ENCODE peak calls at places on chromosomes 16 and 17, in eight cellular contexts. One of them, this sample, is unnamed.
A peak's percentile ranks its signal among the peaks of the same experiment; 100 is the strongest.

GRCh38 chr17:34413443-34414076 is 50.5 kb upstream of the CCL1 start:
- DNase-seq in osteoblast: no peak
- DNase-seq in kidney tubule cell: no peak
- DNase-seq in skeletal muscle cell: no peak
- DNase-seq in activated effector memory CD4-positive, alpha-beta T cell treated with anti-CD3 and anti-CD28 coated beads, Interleukin-2, amount 50 U/mL, for 16 hours: no peak
- DNase-seq in right cardiac atrium: no peak
- DNase-seq in cardiac fibroblast: peak; percentile 10
- DNase-seq in midbrain: no peak
- DNase-seq in this sample: no peak

GRCh38 chr16:31361201-31362110 is 6.5 kb downstream of the ITGAX start:
- DNase-seq in osteoblast: no peak
- DNase-seq in kidney tubule cell: no peak
- DNase-seq in skeletal muscle cell: no peak
- DNase-seq in activated effector memory CD4-positive, alpha-beta T cell treated with anti-CD3 and anti-CD28 coated beads, Interleukin-2, amount 50 U/mL, for 16 hours: no peak
- DNase-seq in right cardiac atrium: no peak
- DNase-seq in cardiac fibroblast: no peak
- DNase-seq in midbrain: no peak
- DNase-seq in this sample: no peak

GRCh38 chr17:5676012-5676411 is 91.7 kb upstream of the NLRP1 start:
- DNase-seq in osteoblast: no peak
- DNase-seq in kidney tubule cell: peak; percentile 34
- DNase-seq in skeletal muscle cell: no peak
- DNase-seq in activated effector memory CD4-positive, alpha-beta T cell treated with anti-CD3 and anti-CD28 coated beads, Interleukin-2, amount 50 U/mL, for 16 hours: no peak
- DNase-seq in right cardiac atrium: no peak
- DNase-seq in cardiac fibroblast: no peak
- DNase-seq in midbrain: no peak
- DNase-seq in this sample: no peak

GRCh38 chr16:13453938-13454553 is 465.9 kb upstream of the ERCC4 start:
- DNase-seq in osteoblast: no peak
- DNase-seq in kidney tubule cell: peak; percentile 66
- DNase-seq in skeletal muscle cell: no peak
- DNase-seq in activated effector memory CD4-positive, alpha-beta T cell treated with anti-CD3 and anti-CD28 coated beads, Interleukin-2, amount 50 U/mL, for 16 hours: no peak
- DNase-seq in right cardiac atrium: no peak
- DNase-seq in cardiac fibroblast: peak; percentile 10
- DNase-seq in midbrain: peak; percentile 41
- DNase-seq in this sample: peak; percentile 34

GRCh38 chr16:30985401-30986128 is 558 bp downstream of the HSD3B7 start:
- DNase-seq in osteoblast: no peak
- DNase-seq in kidney tubule cell: peak; percentile 88
- DNase-seq in skeletal muscle cell: no peak
- DNase-seq in activated effector memory CD4-positive, alpha-beta T cell treated with anti-CD3 and anti-CD28 coated beads, Interleukin-2, amount 50 U/mL, for 16 hours: no peak
- DNase-seq in right cardiac atrium: no peak
- DNase-seq in cardiac fibroblast: no peak
- DNase-seq in midbrain: no peak
- DNase-seq in this sample: peak; percentile 61

GRCh38 chr16:81480856-81481821 is 36.5 kb downstream of the CMIP start:
- DNase-seq in osteoblast: peak; percentile 80
- DNase-seq in kidney tubule cell: peak; percentile 66
- DNase-seq in skeletal muscle cell: no peak
- DNase-seq in activated effector memory CD4-positive, alpha-beta T cell treated with anti-CD3 and anti-CD28 coated beads, Interleukin-2, amount 50 U/mL, for 16 hours: no peak
- DNase-seq in right cardiac atrium: peak; percentile 50
- DNase-seq in cardiac fibroblast: peak; percentile 60
- DNase-seq in midbrain: peak; percentile 49
- DNase-seq in this sample: peak; percentile 88

GRCh38 chr17:40317345-40317873 is 8.4 kb downstream of the RARA start:
- DNase-seq in osteoblast: peak; percentile 94
- DNase-seq in kidney tubule cell: peak; percentile 77
- DNase-seq in skeletal muscle cell: no peak
- DNase-seq in activated effector memory CD4-positive, alpha-beta T cell treated with anti-CD3 and anti-CD28 coated beads, Interleukin-2, amount 50 U/mL, for 16 hours: peak; percentile 82
- DNase-seq in right cardiac atrium: peak; percentile 69
- DNase-seq in cardiac fibroblast: peak; percentile 81
- DNase-seq in midbrain: no peak
- DNase-seq in this sample: no peak

GRCh38 chr17:6145946-6146345 is 75.8 kb downstream of the WSCD1 start:
- DNase-seq in osteoblast: no peak
- DNase-seq in kidney tubule cell: no peak
- DNase-seq in skeletal muscle cell: no peak
- DNase-seq in activated effector memory CD4-positive, alpha-beta T cell treated with anti-CD3 and anti-CD28 coated beads, Interleukin-2, amount 50 U/mL, for 16 hours: no peak
- DNase-seq in right cardiac atrium: no peak
- DNase-seq in cardiac fibroblast: no peak
- DNase-seq in midbrain: no peak
- DNase-seq in this sample: no peak

GRCh38 chr17:14069251-14069981 is at the start of gene COX10:
- DNase-seq in osteoblast: peak; percentile 91
- DNase-seq in kidney tubule cell: peak; percentile 91
- DNase-seq in skeletal muscle cell: no peak
- DNase-seq in activated effector memory CD4-positive, alpha-beta T cell treated with anti-CD3 and anti-CD28 coated beads, Interleukin-2, amount 50 U/mL, for 16 hours: peak; percentile 96
- DNase-seq in right cardiac atrium: peak; percentile 88
- DNase-seq in cardiac fibroblast: peak; percentile 79
- DNase-seq in midbrain: peak; percentile 88
- DNase-seq in this sample: peak; percentile 88

GRCh38 chr17:19554393-19554792 is 20.7 kb downstream of the SLC47A1 start:
- DNase-seq in osteoblast: no peak
- DNase-seq in kidney tubule cell: no peak
- DNase-seq in skeletal muscle cell: no peak
- DNase-seq in activated effector memory CD4-positive, alpha-beta T cell treated with anti-CD3 and anti-CD28 coated beads, Interleukin-2, amount 50 U/mL, for 16 hours: no peak
- DNase-seq in right cardiac atrium: no peak
- DNase-seq in cardiac fibroblast: peak; percentile 52
- DNase-seq in midbrain: no peak
- DNase-seq in this sample: no peak

GRCh38 chr17:80253631-80254395 is 6.8 kb upstream of the RNF213 start:
- DNase-seq in osteoblast: peak; percentile 55
- DNase-seq in kidney tubule cell: peak; percentile 79
- DNase-seq in skeletal muscle cell: no peak
- DNase-seq in activated effector memory CD4-positive, alpha-beta T cell treated with anti-CD3 and anti-CD28 coated beads, Interleukin-2, amount 50 U/mL, for 16 hours: no peak
- DNase-seq in right cardiac atrium: no peak
- DNase-seq in cardiac fibroblast: no peak
- DNase-seq in midbrain: no peak
- DNase-seq in this sample: no peak

GRCh38 chr17:27596571-27597187 is 34.3 kb upstream of the LGALS9 start:
- DNase-seq in osteoblast: peak; percentile 78
- DNase-seq in kidney tubule cell: no peak
- DNase-seq in skeletal muscle cell: no peak
- DNase-seq in activated effector memory CD4-positive, alpha-beta T cell treated with anti-CD3 and anti-CD28 coated beads, Interleukin-2, amount 50 U/mL, for 16 hours: no peak
- DNase-seq in right cardiac atrium: no peak
- DNase-seq in cardiac fibroblast: no peak
- DNase-seq in midbrain: no peak
- DNase-seq in this sample: no peak

GRCh38 chr17:70552230-70552981 is 383.1 kb downstream of the KCNJ2 start:
- DNase-seq in osteoblast: peak; percentile 89
- DNase-seq in kidney tubule cell: peak; percentile 53
- DNase-seq in skeletal muscle cell: peak; percentile 6
- DNase-seq in activated effector memory CD4-positive, alpha-beta T cell treated with anti-CD3 and anti-CD28 coated beads, Interleukin-2, amount 50 U/mL, for 16 hours: no peak
- DNase-seq in right cardiac atrium: no peak
- DNase-seq in cardiac fibroblast: peak; percentile 72
- DNase-seq in midbrain: peak; percentile 85
- DNase-seq in this sample: peak; percentile 44

GRCh38 chr17:67137860-67138259 is 93.5 kb downstream of the CACNG1 start:
- DNase-seq in osteoblast: no peak
- DNase-seq in kidney tubule cell: no peak
- DNase-seq in skeletal muscle cell: no peak
- DNase-seq in activated effector memory CD4-positive, alpha-beta T cell treated with anti-CD3 and anti-CD28 coated beads, Interleukin-2, amount 50 U/mL, for 16 hours: no peak
- DNase-seq in right cardiac atrium: no peak
- DNase-seq in cardiac fibroblast: no peak
- DNase-seq in midbrain: no peak
- DNase-seq in this sample: no peak

GRCh38 chr16:75208242-75208825 is 1.4 kb upstream of the CTRB2 start:
- DNase-seq in osteoblast: peak; percentile 72
- DNase-seq in kidney tubule cell: no peak
- DNase-seq in skeletal muscle cell: no peak
- DNase-seq in activated effector memory CD4-positive, alpha-beta T cell treated with anti-CD3 and anti-CD28 coated beads, Interleukin-2, amount 50 U/mL, for 16 hours: no peak
- DNase-seq in right cardiac atrium: no peak
- DNase-seq in cardiac fibroblast: no peak
- DNase-seq in midbrain: no peak
- DNase-seq in this sample: no peak

GRCh38 chr16:11224894-11225676 is 30.9 kb downstream of the SOCS1 start:
- DNase-seq in osteoblast: peak; percentile 82
- DNase-seq in kidney tubule cell: no peak
- DNase-seq in skeletal muscle cell: no peak
- DNase-seq in activated effector memory CD4-positive, alpha-beta T cell treated with anti-CD3 and anti-CD28 coated beads, Interleukin-2, amount 50 U/mL, for 16 hours: peak; percentile 92
- DNase-seq in right cardiac atrium: no peak
- DNase-seq in cardiac fibroblast: peak; percentile 29
- DNase-seq in midbrain: no peak
- DNase-seq in this sample: no peak

GRCh38 chr17:80260791-80261158 is at the start of gene RNF213:
- DNase-seq in osteoblast: peak; percentile 97
- DNase-seq in kidney tubule cell: peak; percentile 54
- DNase-seq in skeletal muscle cell: no peak
- DNase-seq in activated effector memory CD4-positive, alpha-beta T cell treated with anti-CD3 and anti-CD28 coated beads, Interleukin-2, amount 50 U/mL, for 16 hours: peak; percentile 85
- DNase-seq in right cardiac atrium: peak; percentile 62
- DNase-seq in cardiac fibroblast: peak; percentile 11
- DNase-seq in midbrain: peak; percentile 54
- DNase-seq in this sample: peak; percentile 36

GRCh38 chr16:89365044-89365467 is 125.3 kb downstream of the ANKRD11 start:
- DNase-seq in osteoblast: peak; percentile 94
- DNase-seq in kidney tubule cell: peak; percentile 85
- DNase-seq in skeletal muscle cell: no peak
- DNase-seq in activated effector memory CD4-positive, alpha-beta T cell treated with anti-CD3 and anti-CD28 coated beads, Interleukin-2, amount 50 U/mL, for 16 hours: no peak
- DNase-seq in right cardiac atrium: no peak
- DNase-seq in cardiac fibroblast: peak; percentile 91
- DNase-seq in midbrain: no peak
- DNase-seq in this sample: peak; percentile 87

GRCh38 chr16:74997042-74997491 is 1.8 kb upstream of the ZNRF1 start:
- DNase-seq in osteoblast: no peak
- DNase-seq in kidney tubule cell: no peak
- DNase-seq in skeletal muscle cell: no peak
- DNase-seq in activated effector memory CD4-positive, alpha-beta T cell treated with anti-CD3 and anti-CD28 coated beads, Interleukin-2, amount 50 U/mL, for 16 hours: no peak
- DNase-seq in right cardiac atrium: no peak
- DNase-seq in cardiac fibroblast: no peak
- DNase-seq in midbrain: no peak
- DNase-seq in this sample: no peak

GRCh38 chr17:76276069-76276431 is 10.9 kb downstream of the UBALD2 start:
- DNase-seq in osteoblast: peak; percentile 38
- DNase-seq in kidney tubule cell: no peak
- DNase-seq in skeletal muscle cell: no peak
- DNase-seq in activated effector memory CD4-positive, alpha-beta T cell treated with anti-CD3 and anti-CD28 coated beads, Interleukin-2, amount 50 U/mL, for 16 hours: no peak
- DNase-seq in right cardiac atrium: no peak
- DNase-seq in cardiac fibroblast: no peak
- DNase-seq in midbrain: no peak
- DNase-seq in this sample: no peak

GRCh38 chr17:66309793-66310192 is 7.4 kb downstream of the PRKCA start:
- DNase-seq in osteoblast: no peak
- DNase-seq in kidney tubule cell: no peak
- DNase-seq in skeletal muscle cell: no peak
- DNase-seq in activated effector memory CD4-positive, alpha-beta T cell treated with anti-CD3 and anti-CD28 coated beads, Interleukin-2, amount 50 U/mL, for 16 hours: no peak
- DNase-seq in right cardiac atrium: no peak
- DNase-seq in cardiac fibroblast: no peak
- DNase-seq in midbrain: peak; percentile 34
- DNase-seq in this sample: no peak

GRCh38 chr17:81470944-81471803 is 41.4 kb downstream of the ACTG1 start:
- DNase-seq in osteoblast: no peak
- DNase-seq in kidney tubule cell: peak; percentile 15
- DNase-seq in skeletal muscle cell: no peak
- DNase-seq in activated effector memory CD4-positive, alpha-beta T cell treated with anti-CD3 and anti-CD28 coated beads, Interleukin-2, amount 50 U/mL, for 16 hours: no peak
- DNase-seq in right cardiac atrium: no peak
- DNase-seq in cardiac fibroblast: peak; percentile 37
- DNase-seq in midbrain: no peak
- DNase-seq in this sample: peak; percentile 64

GRCh38 chr16:29699324-29700219 is 20.6 kb downstream of the QPRT start:
- DNase-seq in osteoblast: peak; percentile 69
- DNase-seq in kidney tubule cell: peak; percentile 28
- DNase-seq in skeletal muscle cell: no peak
- DNase-seq in activated effector memory CD4-positive, alpha-beta T cell treated with anti-CD3 and anti-CD28 coated beads, Interleukin-2, amount 50 U/mL, for 16 hours: no peak
- DNase-seq in right cardiac atrium: no peak
- DNase-seq in cardiac fibroblast: no peak
- DNase-seq in midbrain: no peak
- DNase-seq in this sample: no peak

GRCh38 chr17:68087851-68088250 is 52.3 kb downstream of the KPNA2 start:
- DNase-seq in osteoblast: no peak
- DNase-seq in kidney tubule cell: no peak
- DNase-seq in skeletal muscle cell: no peak
- DNase-seq in activated effector memory CD4-positive, alpha-beta T cell treated with anti-CD3 and anti-CD28 coated beads, Interleukin-2, amount 50 U/mL, for 16 hours: no peak
- DNase-seq in right cardiac atrium: no peak
- DNase-seq in cardiac fibroblast: no peak
- DNase-seq in midbrain: no peak
- DNase-seq in this sample: no peak

GRCh38 chr17:8672326-8672725 is 41.8 kb upstream of the MYH10 start:
- DNase-seq in osteoblast: no peak
- DNase-seq in kidney tubule cell: no peak
- DNase-seq in skeletal muscle cell: no peak
- DNase-seq in activated effector memory CD4-positive, alpha-beta T cell treated with anti-CD3 and anti-CD28 coated beads, Interleukin-2, amount 50 U/mL, for 16 hours: no peak
- DNase-seq in right cardiac atrium: no peak
- DNase-seq in cardiac fibroblast: no peak
- DNase-seq in midbrain: no peak
- DNase-seq in this sample: no peak

GRCh38 chr16:89577055-89577759 is 1.6 kb downstream of the CPNE7 start:
- DNase-seq in osteoblast: no peak
- DNase-seq in kidney tubule cell: no peak
- DNase-seq in skeletal muscle cell: no peak
- DNase-seq in activated effector memory CD4-positive, alpha-beta T cell treated with anti-CD3 and anti-CD28 coated beads, Interleukin-2, amount 50 U/mL, for 16 hours: no peak
- DNase-seq in right cardiac atrium: no peak
- DNase-seq in cardiac fibroblast: no peak
- DNase-seq in midbrain: no peak
- DNase-seq in this sample: no peak

GRCh38 chr17:44529864-44530263 is 26.7 kb upstream of the GPATCH8 start:
- DNase-seq in osteoblast: no peak
- DNase-seq in kidney tubule cell: peak; percentile 67
- DNase-seq in skeletal muscle cell: no peak
- DNase-seq in activated effector memory CD4-positive, alpha-beta T cell treated with anti-CD3 and anti-CD28 coated beads, Interleukin-2, amount 50 U/mL, for 16 hours: no peak
- DNase-seq in right cardiac atrium: no peak
- DNase-seq in cardiac fibroblast: no peak
- DNase-seq in midbrain: no peak
- DNase-seq in this sample: no peak

GRCh38 chr17:75103601-75104554 is 5.9 kb upstream of the ARMC7 start:
- DNase-seq in osteoblast: peak; percentile 52
- DNase-seq in kidney tubule cell: no peak
- DNase-seq in skeletal muscle cell: no peak
- DNase-seq in activated effector memory CD4-positive, alpha-beta T cell treated with anti-CD3 and anti-CD28 coated beads, Interleukin-2, amount 50 U/mL, for 16 hours: no peak
- DNase-seq in right cardiac atrium: no peak
- DNase-seq in cardiac fibroblast: no peak
- DNase-seq in midbrain: no peak
- DNase-seq in this sample: no peak

GRCh38 chr16:57532251-57532625 is 4.1 kb downstream of the CCDC102A start:
- DNase-seq in osteoblast: no peak
- DNase-seq in kidney tubule cell: no peak
- DNase-seq in skeletal muscle cell: no peak
- DNase-seq in activated effector memory CD4-positive, alpha-beta T cell treated with anti-CD3 and anti-CD28 coated beads, Interleukin-2, amount 50 U/mL, for 16 hours: peak; percentile 63
- DNase-seq in right cardiac atrium: no peak
- DNase-seq in cardiac fibroblast: no peak
- DNase-seq in midbrain: no peak
- DNase-seq in this sample: no peak

GRCh38 chr16:13307255-13307654 is 405.9 kb downstream of the SHISA9 start:
- DNase-seq in osteoblast: no peak
- DNase-seq in kidney tubule cell: peak; percentile 100
- DNase-seq in skeletal muscle cell: peak; percentile 94
- DNase-seq in activated effector memory CD4-positive, alpha-beta T cell treated with anti-CD3 and anti-CD28 coated beads, Interleukin-2, amount 50 U/mL, for 16 hours: no peak
- DNase-seq in right cardiac atrium: no peak
- DNase-seq in cardiac fibroblast: peak; percentile 8
- DNase-seq in midbrain: no peak
- DNase-seq in this sample: peak; percentile 98

GRCh38 chr17:63356275-63356905 is 89.7 kb downstream of the CYB561 start:
- DNase-seq in osteoblast: peak; percentile 62
- DNase-seq in kidney tubule cell: peak; percentile 50
- DNase-seq in skeletal muscle cell: peak; percentile 93
- DNase-seq in activated effector memory CD4-positive, alpha-beta T cell treated with anti-CD3 and anti-CD28 coated beads, Interleukin-2, amount 50 U/mL, for 16 hours: no peak
- DNase-seq in right cardiac atrium: peak; percentile 16
- DNase-seq in cardiac fibroblast: peak; percentile 94
- DNase-seq in midbrain: no peak
- DNase-seq in this sample: peak; percentile 92

This sample was measured in M059J.